ENCODE peak calls at places on chromosomes 16 and 17, in nine cellular contexts. One of them, this sample, is unnamed.

GRCh38 chr16:23089111-23089510 is 60.1 kb downstream of the USP31 start:
- DNase-seq in HCT116: no peak
- DNase-seq in OCI-LY7: no peak
- DNase-seq in neural progenitor cell: no peak
- DNase-seq in GM23338: no peak
- DNase-seq in SK-N-SH: no peak
- DNase-seq in hepatocyte: no peak
- DNase-seq in GM23248: no peak
- DNase-seq in PC-3: no peak
- DNase-seq in this sample: no peak

GRCh38 chr16:85381738-85382592 is 231.2 kb upstream of the GSE1 start:
- DNase-seq in HCT116: no peak
- DNase-seq in OCI-LY7: no peak
- DNase-seq in neural progenitor cell: no peak
- DNase-seq in GM23338: no peak
- DNase-seq in SK-N-SH: peak
- DNase-seq in hepatocyte: no peak
- DNase-seq in GM23248: peak
- DNase-seq in PC-3: no peak
- DNase-seq in this sample: no peak

GRCh38 chr17:3885271-3885670 is 7.6 kb downstream of the CAMKK1 start:
- DNase-seq in HCT116: no peak
- DNase-seq in OCI-LY7: no peak
- DNase-seq in neural progenitor cell: no peak
- DNase-seq in GM23338: no peak
- DNase-seq in SK-N-SH: no peak
- DNase-seq in hepatocyte: no peak
- DNase-seq in GM23248: no peak
- DNase-seq in PC-3: no peak
- DNase-seq in this sample: no peak

GRCh38 chr17:37039269-37039668 is 90.5 kb downstream of the AATF start:
- DNase-seq in HCT116: no peak
- DNase-seq in OCI-LY7: no peak
- DNase-seq in neural progenitor cell: no peak
- DNase-seq in GM23338: no peak
- DNase-seq in SK-N-SH: no peak
- DNase-seq in hepatocyte: no peak
- DNase-seq in GM23248: no peak
- DNase-seq in PC-3: no peak
- DNase-seq in this sample: no peak

GRCh38 chr17:75854881-75855309 is 240 bp downstream of the WBP2 start:
- DNase-seq in HCT116: no peak
- DNase-seq in OCI-LY7: no peak
- DNase-seq in neural progenitor cell: no peak
- DNase-seq in GM23338: no peak
- DNase-seq in SK-N-SH: peak
- DNase-seq in hepatocyte: no peak
- DNase-seq in GM23248: no peak
- DNase-seq in PC-3: no peak
- DNase-seq in this sample: no peak

GRCh38 chr16:57147381-57148191 is 38.3 kb downstream of the PSME3IP1 start:
- DNase-seq in HCT116: no peak
- DNase-seq in OCI-LY7: peak
- DNase-seq in neural progenitor cell: peak
- DNase-seq in GM23338: peak
- DNase-seq in SK-N-SH: peak
- DNase-seq in hepatocyte: no peak
- DNase-seq in GM23248: peak
- DNase-seq in PC-3: no peak
- DNase-seq in this sample: peak

GRCh38 chr16:29848420-29849297 is 14.4 kb downstream of the CDIPT start:
- DNase-seq in HCT116: peak
- DNase-seq in OCI-LY7: peak
- DNase-seq in neural progenitor cell: peak
- DNase-seq in GM23338: peak
- DNase-seq in SK-N-SH: peak
- DNase-seq in hepatocyte: peak
- DNase-seq in GM23248: peak
- DNase-seq in PC-3: peak
- DNase-seq in this sample: peak

GRCh38 chr17:9173386-9173983 is 152.2 kb downstream of the NTN1 start:
- DNase-seq in HCT116: no peak
- DNase-seq in OCI-LY7: no peak
- DNase-seq in neural progenitor cell: no peak
- DNase-seq in GM23338: no peak
- DNase-seq in SK-N-SH: no peak
- DNase-seq in hepatocyte: no peak
- DNase-seq in GM23248: no peak
- DNase-seq in PC-3: no peak
- DNase-seq in this sample: no peak

GRCh38 chr17:4340914-4341615 is 25.4 kb downstream of the UBE2G1 start:
- DNase-seq in HCT116: no peak
- DNase-seq in OCI-LY7: no peak
- DNase-seq in neural progenitor cell: no peak
- DNase-seq in GM23338: no peak
- DNase-seq in SK-N-SH: no peak
- DNase-seq in hepatocyte: no peak
- DNase-seq in GM23248: peak
- DNase-seq in PC-3: no peak
- DNase-seq in this sample: no peak

GRCh38 chr16:9846362-9847099 is 335.7 kb downstream of the GRIN2A start:
- DNase-seq in HCT116: no peak
- DNase-seq in OCI-LY7: no peak
- DNase-seq in neural progenitor cell: no peak
- DNase-seq in GM23338: no peak
- DNase-seq in SK-N-SH: no peak
- DNase-seq in hepatocyte: no peak
- DNase-seq in GM23248: peak
- DNase-seq in PC-3: peak
- DNase-seq in this sample: no peak

GRCh38 chr17:2700491-2701141 is 10.9 kb downstream of the CLUH start:
- DNase-seq in HCT116: no peak
- DNase-seq in OCI-LY7: no peak
- DNase-seq in neural progenitor cell: no peak
- DNase-seq in GM23338: no peak
- DNase-seq in SK-N-SH: peak
- DNase-seq in hepatocyte: no peak
- DNase-seq in GM23248: no peak
- DNase-seq in PC-3: no peak
- DNase-seq in this sample: no peak

GRCh38 chr16:87145181-87146176 is 171.7 kb downstream of the C16orf95 start:
- DNase-seq in HCT116: peak
- DNase-seq in OCI-LY7: no peak
- DNase-seq in neural progenitor cell: no peak
- DNase-seq in GM23338: no peak
- DNase-seq in SK-N-SH: no peak
- DNase-seq in hepatocyte: no peak
- DNase-seq in GM23248: peak
- DNase-seq in PC-3: peak
- DNase-seq in this sample: no peak

GRCh38 chr17:4170639-4171280 is 27.8 kb downstream of the CYB5D2 start:
- DNase-seq in HCT116: no peak
- DNase-seq in OCI-LY7: no peak
- DNase-seq in neural progenitor cell: no peak
- DNase-seq in GM23338: no peak
- DNase-seq in SK-N-SH: no peak
- DNase-seq in hepatocyte: no peak
- DNase-seq in GM23248: no peak
- DNase-seq in PC-3: no peak
- DNase-seq in this sample: no peak

GRCh38 chr16:67346328-67346727 is 19.7 kb downstream of the LRRC36 start:
- DNase-seq in HCT116: no peak
- DNase-seq in OCI-LY7: no peak
- DNase-seq in neural progenitor cell: no peak
- DNase-seq in GM23338: no peak
- DNase-seq in SK-N-SH: no peak
- DNase-seq in hepatocyte: no peak
- DNase-seq in GM23248: no peak
- DNase-seq in PC-3: peak
- DNase-seq in this sample: no peak
- TF ChIP-seq EZH2phosphoT487 in HCT116: no peak
- TF ChIP-seq EZH2phosphoT487 in OCI-LY7: no peak
- TF ChIP-seq EZH2phosphoT487 in neural progenitor cell: no peak
- TF ChIP-seq EZH2phosphoT487 in GM23338: no peak
- TF ChIP-seq EZH2phosphoT487 in SK-N-SH: no peak
- TF ChIP-seq EZH2phosphoT487 in hepatocyte: no peak
- TF ChIP-seq EZH2phosphoT487 in GM23248: no peak
- TF ChIP-seq EZH2phosphoT487 in PC-3: no peak
- TF ChIP-seq EZH2phosphoT487 in this sample: no peak

DNA sequence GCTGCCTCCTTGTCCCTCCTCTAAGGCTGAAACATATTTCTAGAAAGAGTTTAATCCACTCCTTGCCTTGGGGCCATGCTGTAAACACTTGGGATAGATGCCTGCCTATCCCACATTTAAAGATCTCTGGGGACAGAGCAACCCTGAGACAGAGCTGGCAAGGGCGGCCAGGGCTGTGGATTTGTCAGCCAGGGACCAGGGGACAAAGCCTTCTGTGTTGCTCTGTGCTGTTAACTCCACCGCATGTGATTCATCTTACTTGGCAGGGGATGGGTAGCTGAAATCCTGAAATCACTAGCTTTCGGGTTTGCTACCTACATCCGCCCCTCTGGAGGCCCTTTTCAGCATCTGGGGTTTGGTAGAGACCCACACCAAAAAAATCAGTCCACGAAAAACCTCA is 392.9 kb downstream of the SLC39A11 start:
- DNase-seq in HCT116: no peak
- DNase-seq in OCI-LY7: no peak
- DNase-seq in neural progenitor cell: no peak
- DNase-seq in GM23338: no peak
- DNase-seq in SK-N-SH: no peak
- DNase-seq in hepatocyte: no peak
- DNase-seq in GM23248: peak
- DNase-seq in PC-3: peak
- DNase-seq in this sample: no peak
- TF ChIP-seq EZH2phosphoT487 in HCT116: no peak
- TF ChIP-seq EZH2phosphoT487 in OCI-LY7: no peak
- TF ChIP-seq EZH2phosphoT487 in neural progenitor cell: no peak
- TF ChIP-seq EZH2phosphoT487 in GM23338: no peak
- TF ChIP-seq EZH2phosphoT487 in SK-N-SH: no peak
- TF ChIP-seq EZH2phosphoT487 in hepatocyte: no peak
- TF ChIP-seq EZH2phosphoT487 in GM23248: no peak
- TF ChIP-seq EZH2phosphoT487 in PC-3: no peak
- TF ChIP-seq EZH2phosphoT487 in this sample: no peak

GRCh38 chr17:20187049-20187448 is 177.9 kb downstream of the SPECC1 start:
- DNase-seq in HCT116: no peak
- DNase-seq in OCI-LY7: no peak
- DNase-seq in neural progenitor cell: no peak
- DNase-seq in GM23338: no peak
- DNase-seq in SK-N-SH: no peak
- DNase-seq in hepatocyte: no peak
- DNase-seq in GM23248: peak
- DNase-seq in PC-3: peak
- DNase-seq in this sample: no peak
- TF ChIP-seq EZH2phosphoT487 in HCT116: no peak
- TF ChIP-seq EZH2phosphoT487 in OCI-LY7: no peak
- TF ChIP-seq EZH2phosphoT487 in neural progenitor cell: no peak
- TF ChIP-seq EZH2phosphoT487 in GM23338: no peak
- TF ChIP-seq EZH2phosphoT487 in SK-N-SH: no peak
- TF ChIP-seq EZH2phosphoT487 in hepatocyte: no peak
- TF ChIP-seq EZH2phosphoT487 in GM23248: no peak
- TF ChIP-seq EZH2phosphoT487 in PC-3: no peak
- TF ChIP-seq EZH2phosphoT487 in this sample: no peak

GRCh38 chr16:21984062-21984461 is 16.9 kb downstream of the PDZD9 start:
- DNase-seq in HCT116: no peak
- DNase-seq in OCI-LY7: no peak
- DNase-seq in neural progenitor cell: no peak
- DNase-seq in GM23338: no peak
- DNase-seq in SK-N-SH: no peak
- DNase-seq in hepatocyte: no peak
- DNase-seq in GM23248: no peak
- DNase-seq in PC-3: no peak
- DNase-seq in this sample: no peak

GRCh38 chr16:21982108-21982507 is 18.8 kb downstream of the PDZD9 start:
- DNase-seq in HCT116: no peak
- DNase-seq in OCI-LY7: no peak
- DNase-seq in neural progenitor cell: no peak
- DNase-seq in GM23338: no peak
- DNase-seq in SK-N-SH: no peak
- DNase-seq in hepatocyte: no peak
- DNase-seq in GM23248: no peak
- DNase-seq in PC-3: no peak
- DNase-seq in this sample: no peak

GRCh38 chr16:21986692-21987246 is 14.1 kb downstream of the PDZD9 start:
- DNase-seq in HCT116: no peak
- DNase-seq in OCI-LY7: no peak
- DNase-seq in neural progenitor cell: no peak
- DNase-seq in GM23338: peak
- DNase-seq in SK-N-SH: no peak
- DNase-seq in hepatocyte: no peak
- DNase-seq in GM23248: no peak
- DNase-seq in PC-3: no peak
- DNase-seq in this sample: no peak

GRCh38 chr16:21987498-21987897 is 13.4 kb downstream of the PDZD9 start:
- DNase-seq in HCT116: no peak
- DNase-seq in OCI-LY7: no peak
- DNase-seq in neural progenitor cell: no peak
- DNase-seq in GM23338: no peak
- DNase-seq in SK-N-SH: no peak
- DNase-seq in hepatocyte: no peak
- DNase-seq in GM23248: peak
- DNase-seq in PC-3: peak
- DNase-seq in this sample: no peak

DNA sequence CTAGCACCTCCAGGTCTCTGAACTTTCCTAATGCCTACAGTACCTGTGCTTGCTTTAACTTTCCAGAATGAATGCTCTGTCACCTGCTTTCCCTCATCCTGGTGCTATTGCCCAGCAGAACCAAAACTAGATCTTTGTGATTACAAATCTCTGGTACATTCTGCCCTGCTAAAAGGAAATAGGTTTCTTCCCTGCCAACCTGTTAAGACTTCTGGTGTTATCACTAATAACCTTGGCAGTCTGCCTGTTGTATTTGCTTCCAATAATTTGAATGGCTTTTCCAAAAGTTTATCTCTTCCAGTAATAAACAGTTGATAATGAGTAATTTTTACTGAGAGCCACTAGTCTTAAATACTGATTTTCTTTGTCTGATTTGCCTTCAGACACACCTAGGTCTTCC is 15.4 kb downstream of the PDZD9 start:
- DNase-seq in HCT116: no peak
- DNase-seq in OCI-LY7: no peak
- DNase-seq in neural progenitor cell: no peak
- DNase-seq in GM23338: no peak
- DNase-seq in SK-N-SH: no peak
- DNase-seq in hepatocyte: no peak
- DNase-seq in GM23248: no peak
- DNase-seq in PC-3: no peak
- DNase-seq in this sample: no peak
- TF ChIP-seq EZH2phosphoT487 in HCT116: no peak
- TF ChIP-seq EZH2phosphoT487 in OCI-LY7: no peak
- TF ChIP-seq EZH2phosphoT487 in neural progenitor cell: no peak
- TF ChIP-seq EZH2phosphoT487 in GM23338: no peak
- TF ChIP-seq EZH2phosphoT487 in SK-N-SH: no peak
- TF ChIP-seq EZH2phosphoT487 in hepatocyte: no peak
- TF ChIP-seq EZH2phosphoT487 in GM23248: no peak
- TF ChIP-seq EZH2phosphoT487 in PC-3: no peak
- TF ChIP-seq EZH2phosphoT487 in this sample: no peak

GRCh38 chr17:79679631-79680340 is 51.0 kb upstream of the ENPP7 start:
- DNase-seq in HCT116: no peak
- DNase-seq in OCI-LY7: no peak
- DNase-seq in neural progenitor cell: no peak
- DNase-seq in GM23338: no peak
- DNase-seq in SK-N-SH: no peak
- DNase-seq in hepatocyte: no peak
- DNase-seq in GM23248: no peak
- DNase-seq in PC-3: no peak
- DNase-seq in this sample: no peak
- TF ChIP-seq EZH2phosphoT487 in HCT116: no peak
- TF ChIP-seq EZH2phosphoT487 in OCI-LY7: no peak
- TF ChIP-seq EZH2phosphoT487 in neural progenitor cell: no peak
- TF ChIP-seq EZH2phosphoT487 in GM23338: no peak
- TF ChIP-seq EZH2phosphoT487 in SK-N-SH: no peak
- TF ChIP-seq EZH2phosphoT487 in hepatocyte: no peak
- TF ChIP-seq EZH2phosphoT487 in GM23248: no peak
- TF ChIP-seq EZH2phosphoT487 in PC-3: no peak
- TF ChIP-seq EZH2phosphoT487 in this sample: no peak